ENCODE peak calls at places on chromosomes 3 and 15, in four cellular contexts. Y is transverse colon, H is tibial nerve, F is colonic mucosa. Z is an unnamed sample.

GRCh38 chr3:53150247-53151085 is 10.5 kb upstream of the PRKCD start:
- DNase-seq in Y (peak; percentile 81), H (no peak), F (peak; percentile 87), Z (peak; percentile 98)

GRCh38 chr3:144496116-144496835 is 524.7 kb downstream of the DIPK2A start:
- DNase-seq in Y (no peak), H (no peak), F (no peak), Z (no peak)

GRCh38 chr3:79361748-79362378 is 405.9 kb downstream of the ROBO1 start:
- DNase-seq in Y (no peak), H (no peak), F (no peak), Z (peak; percentile 38)

GRCh38 chr3:58116985-58117384 is 93.8 kb downstream of the DNASE1L3 start:
- DNase-seq in Y (no peak), H (no peak), F (no peak), Z (no peak)

GRCh38 chr3:122232485-122232884 is 49.0 kb downstream of the CASR start:
- DNase-seq in Y (no peak), H (no peak), F (no peak), Z (no peak)

GRCh38 chr15:48330045-48330840 is 986 bp upstream of the DUT start:
- DNase-seq in Y (no peak), H (no peak), F (peak; percentile 20), Z (peak; percentile 88)

GRCh38 chr3:150763841-150764483 is 993 bp upstream of the SIAH2 start:
- DNase-seq in Y (peak; percentile 81), H (peak; percentile 31), F (peak; percentile 77), Z (peak; percentile 84)

GRCh38 chr3:197028711-197029510 is 706 bp downstream of the MELTF start:
- DNase-seq in Y (peak; percentile 24), H (no peak), F (peak; percentile 36), Z (peak; percentile 13)

GRCh38 chr3:124774305-124774673 is 44.0 kb downstream of the UMPS start:
- DNase-seq in Y (peak; percentile 19), H (no peak), F (no peak), Z (no peak)

GRCh38 chr15:70099966-70100494 is 2.3 kb upstream of the TLE3 start:
- DNase-seq in Y (no peak), H (no peak), F (no peak), Z (peak; percentile 32)

GRCh38 chr15:32763295-32763694 is 45.5 kb downstream of the GREM1 start:
- DNase-seq in Y (no peak), H (no peak), F (no peak), Z (no peak)

GRCh38 chr3:169694117-169694516 is 30.6 kb upstream of the MECOM start:
- DNase-seq in Y (no peak), H (no peak), F (no peak), Z (no peak)

GRCh38 chr15:31975446-31976229 is 54.7 kb upstream of the CHRNA7 start:
- DNase-seq in Y (peak; percentile 56), H (no peak), F (peak; percentile 60), Z (peak; percentile 48)

GRCh38 chr15:80825361-80826030 is 46.3 kb downstream of the CEMIP start:
- DNase-seq in Y (no peak), H (no peak), F (no peak), Z (no peak)

GRCh38 chr3:88412346-88412745 is 262.6 kb downstream of the C3orf38 start:
- DNase-seq in Y (no peak), H (no peak), F (no peak), Z (no peak)

GRCh38 chr15:74873756-74874424 is 725 bp upstream of the SCAMP2 start:
- DNase-seq in Y (peak; percentile 48), H (no peak), F (peak; percentile 47), Z (no peak)

GRCh38 chr15:38038659-38039442 is 104.4 kb downstream of the TMCO5A start:
- DNase-seq in Y (no peak), H (no peak), F (no peak), Z (no peak)

GRCh38 chr15:36678308-36678707 is 98.9 kb downstream of the CDIN1 start:
- DNase-seq in Y (no peak), H (no peak), F (no peak), Z (no peak)

GRCh38 chr3:141499304-141499703 is 12.5 kb downstream of the RASA2 start:
- DNase-seq in Y (no peak), H (no peak), F (no peak), Z (no peak)
- H3K4me1 ChIP-seq in Y (peaks cover 7% of the 10 kb centered on the region), H (no peaks in the 10 kb centered on the region), F (no peaks in the 10 kb centered on the region), Z (peaks cover 3% of the 10 kb centered on the region)

GRCh38 chr3:103059481-103059880 is 624.7 kb downstream of the ZPLD1 start:
- DNase-seq in Y (no peak), H (no peak), F (no peak), Z (peak; percentile 49)
- H3K4me3 ChIP-seq in Y (no peak overlapping the region), H (no peak overlapping the region), F (no peak overlapping the region), Z (no peak overlapping the region)

DNA sequence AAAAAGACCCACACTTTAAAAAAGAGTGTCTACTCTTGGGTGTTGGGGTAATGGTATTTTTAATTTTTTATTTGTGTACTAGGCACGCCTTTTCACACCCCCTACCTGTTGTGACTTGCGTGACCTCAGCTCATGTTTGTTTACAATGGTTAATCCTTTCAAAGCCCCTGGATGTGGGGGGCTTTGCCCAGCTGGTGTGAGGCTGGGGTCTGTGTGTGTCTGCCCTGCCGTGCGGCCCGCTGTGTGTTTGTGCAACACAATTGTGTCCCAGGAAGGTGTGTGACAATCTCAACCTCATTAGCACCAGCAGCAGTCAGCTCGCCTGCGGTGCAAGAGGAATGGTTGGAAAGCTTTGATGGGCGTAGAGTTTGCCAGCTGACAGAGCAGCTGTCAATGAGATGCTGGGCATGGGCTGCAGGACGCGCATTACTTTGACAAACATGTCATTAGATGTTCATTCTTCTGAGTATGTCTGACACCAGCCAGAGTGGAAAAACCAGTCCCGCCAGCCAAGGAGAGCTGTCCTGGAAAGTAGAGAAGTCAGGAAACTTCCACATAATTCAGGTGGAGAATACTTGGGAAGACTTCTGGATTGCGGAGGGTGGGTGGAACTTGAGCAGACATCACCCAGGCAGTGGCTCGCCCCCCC is 9.6 kb downstream of the LRRK1 start:
- DNase-seq in Y (peak; percentile 63), H (no peak), F (peak; percentile 47), Z (no peak)
- H3K4me1 ChIP-seq in Y (peaks cover 13% of the 10 kb centered on the region), H (no peaks in the 10 kb centered on the region), F (no peaks in the 10 kb centered on the region), Z (no peaks in the 10 kb centered on the region)

DNA sequence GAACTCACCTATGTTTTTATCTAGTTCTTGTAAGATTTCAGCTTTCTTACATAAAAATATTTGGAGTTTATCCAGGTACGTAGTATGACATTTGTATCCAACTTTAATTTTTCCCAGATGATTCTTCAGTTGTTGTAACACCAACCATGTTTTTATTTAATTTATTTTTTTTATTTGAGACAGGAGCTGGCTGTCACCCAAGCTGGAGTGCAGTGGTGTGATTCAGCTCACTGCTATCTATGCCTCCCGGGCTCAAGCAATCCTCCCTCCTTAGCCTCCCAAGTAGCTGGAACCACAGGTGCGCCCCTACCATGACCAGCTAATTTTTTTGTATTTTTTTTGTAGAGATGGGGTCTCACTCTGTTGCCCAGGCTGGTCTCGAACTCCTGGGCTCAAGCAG is 6.6 kb downstream of the XYLB start:
- DNase-seq in Y (no peak), H (no peak), F (no peak), Z (no peak)
- H3K4me3 ChIP-seq in Y (no peak overlapping the region), H (no peak overlapping the region), F (no peak overlapping the region), Z (no peak overlapping the region)

GRCh38 chr15:67106764-67107013 is 41.3 kb downstream of the SMAD3 start:
- DNase-seq in Y (no peak), H (no peak), F (no peak), Z (no peak)
- H3K4me1 ChIP-seq in Y (peaks cover 66% of the 10 kb centered on the region), H (peaks cover 68% of the 10 kb centered on the region), F (peaks cover 16% of the 10 kb centered on the region), Z (peaks cover 6% of the 10 kb centered on the region)

GRCh38 chr3:50605901-50606326 is 5.7 kb downstream of the CISH start:
- DNase-seq in Y (no peak), H (no peak), F (no peak), Z (no peak)
- H3K4me3 ChIP-seq in Y (no peak overlapping the region), H (no peak overlapping the region), F (no peak overlapping the region), Z (no peak overlapping the region)

Z was measured in small intestine.